ENCODE peak calls at places on chromosomes 7 and 10, in ten cellular contexts. Z is GM10248, L is omental fat pad, N is GM12865, D is endothelial cell, A is right lobe of liver, U is heart left ventricle, M is brain microvascular endothelial cell, R is cardiac muscle cell, G is fibroblast of mammary gland. Q is an unnamed sample.

GRCh38 chr10:80274396-80275134 is 14.9 kb downstream of the MAT1A start:
- DNase-seq in Z (no peak), L (no peak), N (no peak), D (no peak), A (no peak), U (no peak), M (no peak), R (no peak), G (no peak), Q (no peak)

GRCh38 chr7:14978687-14979086 is 76.1 kb upstream of the DGKB start:
- DNase-seq in Z (no peak), L (no peak), N (no peak), D (no peak), A (no peak), U (no peak), M (no peak), R (no peak), G (no peak), Q (no peak)

GRCh38 chr7:42314696-42315095 is 77.7 kb upstream of the GLI3 start:
- DNase-seq in Z (no peak), L (no peak), N (no peak), D (no peak), A (no peak), U (no peak), M (peak; percentile 9), R (no peak), G (no peak), Q (no peak)

GRCh38 chr10:5565205-5565545 is 40.4 kb downstream of the CALML3 start:
- DNase-seq in Z (no peak), L (no peak), N (no peak), D (no peak), A (no peak), U (peak; percentile 9), M (no peak), R (no peak), G (no peak), Q (no peak)

GRCh38 chr10:88991161-88991899 is 732 bp downstream of the FAS start:
- DNase-seq in Z (peak; percentile 71), L (no peak), N (peak; percentile 77), D (peak; percentile 47), A (peak; percentile 86), U (peak; percentile 86), M (peak; percentile 66), R (peak; percentile 79), G (peak; percentile 81), Q (peak; percentile 75)

GRCh38 chr7:7732566-7733290 is 14.3 kb upstream of the RPA3 start:
- DNase-seq in Z (no peak), L (no peak), N (no peak), D (no peak), A (no peak), U (no peak), M (peak; percentile 44), R (no peak), G (peak; percentile 25), Q (peak; percentile 51)

GRCh38 chr10:104353325-104354048 is at the start of gene CFAP58:
- DNase-seq in Z (peak; percentile 81), L (peak; percentile 77), N (peak; percentile 90), D (peak; percentile 97), A (peak; percentile 95), U (peak; percentile 97), M (peak; percentile 92), R (peak; percentile 93), G (peak; percentile 82), Q (peak; percentile 92)

GRCh38 chr7:3241686-3242258 is 59.3 kb upstream of the SDK1 start:
- DNase-seq in Z (no peak), L (no peak), N (no peak), D (no peak), A (no peak), U (no peak), M (no peak), R (no peak), G (no peak), Q (no peak)

GRCh38 chr10:84201682-84202081 is 7.3 kb downstream of the CDHR1 start:
- DNase-seq in Z (no peak), L (no peak), N (no peak), D (no peak), A (no peak), U (no peak), M (no peak), R (no peak), G (no peak), Q (no peak)

GRCh38 chr7:151550601-151551286 is 31.0 kb upstream of the RHEB start:
- DNase-seq in Z (no peak), L (no peak), N (no peak), D (no peak), A (no peak), U (no peak), M (peak; percentile 85), R (no peak), G (peak; percentile 65), Q (peak; percentile 65)

GRCh38 chr10:24953350-24954074 is 1.1 kb upstream of the PRTFDC1 start:
- DNase-seq in Z (no peak), L (no peak), N (no peak), D (no peak), A (no peak), U (no peak), M (no peak), R (no peak), G (peak; percentile 89), Q (peak; percentile 47)

GRCh38 chr10:57919864-57920263 is 347.8 kb downstream of the IPMK start:
- DNase-seq in Z (no peak), L (no peak), N (no peak), D (no peak), A (no peak), U (no peak), M (no peak), R (no peak), G (no peak), Q (no peak)

DNA sequence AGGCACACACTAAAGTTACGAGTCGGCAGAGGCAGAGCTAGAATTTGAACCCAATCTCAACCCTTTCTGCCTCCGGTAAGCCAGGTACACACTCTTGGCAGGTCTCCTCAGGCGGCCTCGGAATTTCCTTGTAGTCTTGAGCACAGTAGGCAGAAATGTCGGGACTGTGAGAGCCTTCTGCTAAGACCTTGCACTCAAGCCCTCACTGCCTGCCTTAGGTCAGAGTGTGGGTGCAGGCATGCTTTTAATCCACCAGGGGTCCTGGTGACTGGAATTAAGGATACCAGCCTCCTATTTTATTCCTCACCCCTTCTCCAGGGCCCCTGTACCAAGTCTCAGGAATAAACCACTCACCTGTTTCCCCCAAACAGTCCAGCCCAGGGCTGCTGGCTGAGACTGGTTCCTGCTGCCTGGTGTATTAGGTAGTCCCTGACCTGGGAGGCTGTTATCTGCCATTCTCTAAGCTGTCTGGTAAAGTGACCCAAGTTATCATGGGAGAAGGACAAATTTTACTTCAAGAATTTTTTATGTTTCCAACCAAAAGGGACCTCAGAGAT is 855 bp downstream of the ATP6V1F start:
- DNase-seq in Z (peak; percentile 68), L (no peak), N (peak; percentile 80), D (peak; percentile 60), A (no peak), U (no peak), M (peak; percentile 63), R (peak; percentile 67), G (peak; percentile 76), Q (peak; percentile 80)
- TF ChIP-seq CTCF in Z (peak; percentile 63), L (no peak), N (peak; percentile 62), D (peak; percentile 62), A (peak; percentile 48), U (no peak), M (peak; percentile 80), R (peak; percentile 61), G (peak; percentile 61), Q (peak; percentile 58)

GRCh38 chr7:122896509-122896908 is 10.2 kb upstream of the CADPS2 start:
- DNase-seq in Z (no peak), L (no peak), N (no peak), D (no peak), A (no peak), U (no peak), M (no peak), R (no peak), G (no peak), Q (no peak)
- TF ChIP-seq CTCF in Z (no peak), L (no peak), N (no peak), D (no peak), A (no peak), U (no peak), M (no peak), R (no peak), G (no peak), Q (peak; percentile 6)

GRCh38 chr10:9081253-9081652 is 1026.8 kb downstream of the GATA3 start:
- DNase-seq in Z (no peak), L (no peak), N (no peak), D (no peak), A (no peak), U (no peak), M (no peak), R (no peak), G (no peak), Q (no peak)

GRCh38 chr10:9076066-9076465 is 1021.6 kb downstream of the GATA3 start:
- DNase-seq in Z (no peak), L (no peak), N (no peak), D (no peak), A (no peak), U (no peak), M (no peak), R (no peak), G (no peak), Q (no peak)

DNA sequence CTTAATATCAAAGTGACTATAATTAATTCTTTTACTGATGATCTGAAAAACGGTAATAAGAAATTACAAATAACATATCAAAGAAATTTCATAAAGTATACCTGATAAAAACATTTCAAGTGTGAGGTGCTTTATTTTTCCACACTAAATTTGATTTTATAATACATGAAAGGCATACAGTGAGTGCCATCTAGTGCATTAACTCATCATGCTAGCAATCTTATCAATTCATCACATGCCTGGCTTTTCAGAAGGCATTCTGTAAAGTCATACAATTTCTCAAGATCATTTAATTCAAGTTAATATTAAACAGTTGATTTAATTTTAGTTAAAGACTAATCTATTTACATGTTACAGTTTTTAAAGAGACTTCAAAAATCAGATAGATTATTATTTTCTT is 1020.9 kb downstream of the GATA3 start:
- DNase-seq in Z (no peak), L (no peak), N (no peak), D (no peak), A (no peak), U (no peak), M (no peak), R (no peak), G (peak; percentile 10), Q (no peak)
- TF ChIP-seq CTCF in Z (no peak), L (no peak), N (no peak), D (no peak), A (peak; percentile 4), U (no peak), M (no peak), R (no peak), G (peak; percentile 12), Q (no peak)

DNA sequence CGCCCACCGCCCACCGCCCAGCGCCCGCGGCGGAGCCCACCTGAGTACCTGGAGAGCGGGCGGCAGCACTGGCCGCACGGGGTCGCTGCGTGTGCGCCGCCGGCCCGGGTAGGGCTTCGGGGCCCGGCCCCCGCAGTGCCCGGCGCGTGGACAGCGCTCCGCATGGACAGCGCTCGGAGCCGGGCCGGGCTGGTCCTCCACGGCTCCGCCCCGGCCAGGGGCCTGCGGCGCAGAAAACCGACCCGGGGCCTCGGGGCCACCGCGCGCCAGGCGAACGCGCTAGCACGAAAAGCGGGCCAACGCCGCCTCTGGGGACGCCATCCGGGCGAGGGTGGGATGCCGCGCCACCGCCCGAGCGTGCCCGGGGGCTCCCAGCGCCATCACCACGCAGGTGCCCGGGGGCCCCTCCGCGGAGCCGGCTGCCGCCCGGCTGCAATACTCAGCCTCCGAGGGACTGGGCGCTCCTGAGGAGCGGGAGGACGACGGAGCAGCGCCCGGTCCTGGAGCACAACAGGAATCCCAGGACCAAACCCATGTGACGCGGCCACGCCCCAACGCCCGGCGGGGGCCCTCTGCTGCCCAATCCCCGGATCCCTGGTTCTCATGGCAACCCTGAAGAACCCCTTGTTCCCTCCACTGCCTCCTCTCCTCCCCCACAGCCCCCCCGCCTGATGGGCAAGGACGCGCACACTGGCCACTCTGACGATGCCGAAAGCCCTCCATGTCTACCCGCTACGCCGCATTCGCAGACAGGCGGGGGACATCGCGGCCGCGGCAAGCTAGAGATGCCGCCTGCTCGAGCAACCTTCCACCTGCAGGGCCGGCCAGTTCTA is at the start of gene GRB10:
- DNase-seq in Z (no peak), L (no peak), N (no peak), D (peak; percentile 36), A (no peak), U (no peak), M (no peak), R (peak; percentile 71), G (peak; percentile 23), Q (peak; percentile 26)
- TF ChIP-seq CTCF in Z (no peak), L (no peak), N (no peak), D (no peak), A (no peak), U (no peak), M (peak; percentile 34), R (no peak), G (no peak), Q (peak; percentile 2)

Q was measured in cardiac fibroblast.